ENCODE peak calls at places on chromosome 16, in six cellular contexts. H is NCI-H1105 treated with DMSO at 0.1 percent for 48 hours; N is HL-60; Y is NCI-H1930; P is stimulated activated CD4-positive, alpha-beta T cell treated with anti-CD3 and anti-CD28 coated beads, Interleukin-2, amount 100 ng/mL, for 48 hours; B is OCI-LY7. I is an unnamed sample.

GRCh38 chr16:87265261-87265660 is 51.9 kb downstream of the C16orf95 start:
- DNase-seq in Y (no peak), H (no peak), N (no peak), P (no peak), B (no peak), I (no peak)

GRCh38 chr16:81366316-81366932 is 51.7 kb downstream of the GAN start:
- DNase-seq in H (peak; percentile 49), N (peak; percentile 5), B (peak; percentile 70), P (no peak), Y (no peak), I (no peak)

GRCh38 chr16:26019885-26020284 is 328.1 kb downstream of the HS3ST4 start:
- DNase-seq in H (peak; percentile 96), N (no peak), P (no peak), Y (no peak), B (no peak), I (no peak)

GRCh38 chr16:60788631-60789030 is 1247.6 kb downstream of the CDH8 start:
- DNase-seq in H (no peak), Y (no peak), P (no peak), B (no peak), N (no peak), I (no peak)

GRCh38 chr16:68429081-68429740 is 19.1 kb downstream of the SMPD3 start:
- DNase-seq in P (no peak), N (no peak), Y (no peak), B (no peak), H (no peak), I (no peak)

GRCh38 chr16:70529051-70529777 is 5.6 kb downstream of the SF3B3 start:
- DNase-seq in Y (no peak), N (no peak), P (no peak), H (no peak), B (peak; percentile 54), I (no peak)

GRCh38 chr16:83723244-83723643 is 84.5 kb upstream of the HSBP1 start:
- DNase-seq in P (no peak), B (no peak), H (no peak), Y (no peak), N (no peak), I (no peak)

GRCh38 chr16:19618876-19619275 is 63.4 kb downstream of the VPS35L start:
- DNase-seq in B (no peak), Y (no peak), P (no peak), N (no peak), H (no peak), I (no peak)

GRCh38 chr16:57185446-57185944 is 344 bp downstream of the PSME3IP1 start:
- DNase-seq in Y (no peak), N (peak; percentile 20), H (peak; percentile 30), B (no peak), P (no peak), I (no peak)

GRCh38 chr16:47047804-47048203 is 74.3 kb upstream of the DNAJA2 start:
- DNase-seq in H (no peak), P (no peak), Y (no peak), B (no peak), N (no peak), I (no peak)

GRCh38 chr16:3059041-3059722 is 6.3 kb upstream of the IL32 start:
- DNase-seq in Y (peak; percentile 92), H (peak; percentile 44), P (peak; percentile 85), N (peak; percentile 76), B (peak; percentile 92), I (peak; percentile 92)

GRCh38 chr16:85004587-85005205 is 6.6 kb downstream of the ZDHHC7 start:
- DNase-seq in N (no peak), Y (no peak), B (no peak), P (no peak), H (no peak), I (no peak)

GRCh38 chr16:18932243-18932997 is 6.2 kb upstream of the SMG1 start:
- DNase-seq in Y (no peak), N (no peak), P (no peak), H (no peak), B (no peak), I (no peak)

GRCh38 chr16:73149329-73149728 is 101.4 kb upstream of the ZFHX3 start:
- DNase-seq in P (no peak), Y (no peak), B (no peak), N (no peak), H (peak; percentile 56), I (no peak)

GRCh38 chr16:15605869-15606520 is 37.0 kb downstream of the MARF1 start:
- DNase-seq in H (no peak), Y (no peak), B (no peak), P (no peak), N (no peak), I (no peak)

GRCh38 chr16:67186550-67186950 is 2.8 kb upstream of the MATCAP1 start:
- DNase-seq in Y (no peak), B (no peak), N (no peak), H (no peak), P (no peak), I (no peak)

GRCh38 chr16:19959736-19960135 is 75.1 kb upstream of the GPRC5B start:
- DNase-seq in P (no peak), B (no peak), N (no peak), H (no peak), Y (no peak), I (no peak)

GRCh38 chr16:87062569-87063442 is 254.4 kb downstream of the C16orf95 start:
- DNase-seq in B (peak; percentile 80), Y (peak; percentile 57), N (peak; percentile 26), P (peak; percentile 66), H (peak; percentile 38), I (peak; percentile 70)

GRCh38 chr16:70808371-70808770 is 7.4 kb upstream of the VAC14 start:
- DNase-seq in H (no peak), N (no peak), B (no peak), Y (no peak), P (no peak), I (no peak)

GRCh38 chr16:685967-686366 is 1.8 kb upstream of the JMJD8 start:
- DNase-seq in B (no peak), H (no peak), N (peak; percentile 71), P (no peak), Y (peak; percentile 69), I (no peak)

GRCh38 chr16:75379911-75380847 is 53.1 kb downstream of the CFDP1 start:
- DNase-seq in H (no peak), N (peak; percentile 72), B (peak; percentile 84), P (no peak), Y (no peak), I (peak; percentile 24)

GRCh38 chr16:83136924-83137323 is 510.2 kb downstream of the CDH13 start:
- DNase-seq in P (no peak), H (no peak), N (no peak), Y (no peak), B (peak; percentile 98), I (no peak)

GRCh38 chr16:72129976-72130656 is 36.5 kb downstream of the DHX38 start:
- DNase-seq in N (no peak), P (no peak), Y (no peak), H (no peak), B (peak; percentile 8), I (no peak)

GRCh38 chr16:73124665-73125064 is 76.7 kb upstream of the ZFHX3 start:
- DNase-seq in N (peak; percentile 34), Y (no peak), P (no peak), H (no peak), B (no peak), I (no peak)

GRCh38 chr16:23837553-23838308 is 1.9 kb downstream of the PRKCB start:
- DNase-seq in P (no peak), H (no peak), B (peak; percentile 65), Y (no peak), N (peak; percentile 32), I (peak; percentile 40)

GRCh38 chr16:27690604-27691003 is 140.7 kb downstream of the KATNIP start:
- DNase-seq in N (peak; percentile 49), B (peak; percentile 11), P (peak; percentile 6), H (no peak), Y (no peak), I (no peak)

GRCh38 chr16:4800290-4801041 is 2.0 kb downstream of the ROGDI start:
- DNase-seq in B (no peak), H (no peak), Y (no peak), P (no peak), N (peak; percentile 94), I (peak; percentile 46)

GRCh38 chr16:68084504-68085258 is 489 bp upstream of the NFATC3 start:
- DNase-seq in P (peak; percentile 82), N (peak; percentile 96), H (peak; percentile 86), Y (peak; percentile 58), B (peak; percentile 93), I (peak; percentile 67)

GRCh38 chr16:49556252-49557069 is 182.9 kb downstream of the C16orf78 start:
- DNase-seq in P (no peak), Y (no peak), N (no peak), H (peak; percentile 80), B (peak; percentile 63), I (no peak)